ENCODE peak calls at places on chromosomes 5 and 9, in eight cellular contexts. One of them, this sample, is unnamed.
A peak's percentile ranks its signal among the peaks of the same experiment; 100 is the strongest.

GRCh38 chr9:32886021-32886420 is 102.7 kb downstream of the TMEM215 start:
- DNase-seq in GM23248: no peak
- DNase-seq in Karpas-422: no peak
- DNase-seq in GM23338: no peak
- DNase-seq in MM.1S: no peak
- DNase-seq in HCT116: no peak
- DNase-seq in PC-9: peak; percentile 43
- DNase-seq in hepatocyte: no peak
- DNase-seq in this sample: no peak

GRCh38 chr5:159319822-159320221 is 10.5 kb downstream of the IL12B start:
- DNase-seq in GM23248: no peak
- DNase-seq in Karpas-422: no peak
- DNase-seq in GM23338: no peak
- DNase-seq in MM.1S: no peak
- DNase-seq in HCT116: no peak
- DNase-seq in PC-9: no peak
- DNase-seq in hepatocyte: no peak
- DNase-seq in this sample: no peak

GRCh38 chr5:168740821-168741213 is 161.6 kb upstream of the PANK3 start:
- DNase-seq in GM23248: no peak
- DNase-seq in Karpas-422: no peak
- DNase-seq in GM23338: no peak
- DNase-seq in MM.1S: no peak
- DNase-seq in HCT116: no peak
- DNase-seq in PC-9: no peak
- DNase-seq in hepatocyte: no peak
- DNase-seq in this sample: no peak

GRCh38 chr9:136061405-136061804 is 33.7 kb downstream of the NACC2 start:
- DNase-seq in GM23248: no peak
- DNase-seq in Karpas-422: no peak
- DNase-seq in GM23338: no peak
- DNase-seq in MM.1S: no peak
- DNase-seq in HCT116: no peak
- DNase-seq in PC-9: no peak
- DNase-seq in hepatocyte: no peak
- DNase-seq in this sample: no peak

GRCh38 chr9:136103651-136104487 is 8.8 kb upstream of the NACC2 start:
- DNase-seq in GM23248: no peak
- DNase-seq in Karpas-422: no peak
- DNase-seq in GM23338: peak; percentile 71
- DNase-seq in MM.1S: peak; percentile 45
- DNase-seq in HCT116: no peak
- DNase-seq in PC-9: no peak
- DNase-seq in hepatocyte: no peak
- DNase-seq in this sample: no peak

GRCh38 chr9:38108326-38108725 is 39.3 kb upstream of the SHB start:
- DNase-seq in GM23248: no peak
- DNase-seq in Karpas-422: no peak
- DNase-seq in GM23338: no peak
- DNase-seq in MM.1S: no peak
- DNase-seq in HCT116: no peak
- DNase-seq in PC-9: no peak
- DNase-seq in hepatocyte: no peak
- DNase-seq in this sample: no peak

GRCh38 chr5:150131978-150132694 is 23.5 kb downstream of the PDGFRB start:
- DNase-seq in GM23248: peak; percentile 82
- DNase-seq in Karpas-422: no peak
- DNase-seq in GM23338: no peak
- DNase-seq in MM.1S: no peak
- DNase-seq in HCT116: no peak
- DNase-seq in PC-9: no peak
- DNase-seq in hepatocyte: no peak
- DNase-seq in this sample: no peak

GRCh38 chr9:98915599-98915998 is 28.1 kb upstream of the COL15A1 start:
- DNase-seq in GM23248: no peak
- DNase-seq in Karpas-422: no peak
- DNase-seq in GM23338: no peak
- DNase-seq in MM.1S: no peak
- DNase-seq in HCT116: no peak
- DNase-seq in PC-9: no peak
- DNase-seq in hepatocyte: no peak
- DNase-seq in this sample: no peak

GRCh38 chr5:34790087-34790486 is 48.9 kb upstream of the TTC23L start:
- DNase-seq in GM23248: peak; percentile 20
- DNase-seq in Karpas-422: no peak
- DNase-seq in GM23338: no peak
- DNase-seq in MM.1S: no peak
- DNase-seq in HCT116: no peak
- DNase-seq in PC-9: no peak
- DNase-seq in hepatocyte: no peak
- DNase-seq in this sample: no peak

GRCh38 chr5:34789021-34789531 is 49.9 kb upstream of the TTC23L start:
- DNase-seq in GM23248: peak; percentile 92
- DNase-seq in Karpas-422: no peak
- DNase-seq in GM23338: peak; percentile 26
- DNase-seq in MM.1S: no peak
- DNase-seq in HCT116: no peak
- DNase-seq in PC-9: no peak
- DNase-seq in hepatocyte: no peak
- DNase-seq in this sample: no peak

GRCh38 chr5:34789639-34790038 is 49.3 kb upstream of the TTC23L start:
- DNase-seq in GM23248: no peak
- DNase-seq in Karpas-422: no peak
- DNase-seq in GM23338: no peak
- DNase-seq in MM.1S: no peak
- DNase-seq in HCT116: no peak
- DNase-seq in PC-9: no peak
- DNase-seq in hepatocyte: no peak
- DNase-seq in this sample: no peak

GRCh38 chr5:34791761-34792244 is 47.2 kb upstream of the TTC23L start:
- DNase-seq in GM23248: peak; percentile 47
- DNase-seq in Karpas-422: no peak
- DNase-seq in GM23338: no peak
- DNase-seq in MM.1S: no peak
- DNase-seq in HCT116: no peak
- DNase-seq in PC-9: no peak
- DNase-seq in hepatocyte: peak; percentile 47
- DNase-seq in this sample: no peak

DNA sequence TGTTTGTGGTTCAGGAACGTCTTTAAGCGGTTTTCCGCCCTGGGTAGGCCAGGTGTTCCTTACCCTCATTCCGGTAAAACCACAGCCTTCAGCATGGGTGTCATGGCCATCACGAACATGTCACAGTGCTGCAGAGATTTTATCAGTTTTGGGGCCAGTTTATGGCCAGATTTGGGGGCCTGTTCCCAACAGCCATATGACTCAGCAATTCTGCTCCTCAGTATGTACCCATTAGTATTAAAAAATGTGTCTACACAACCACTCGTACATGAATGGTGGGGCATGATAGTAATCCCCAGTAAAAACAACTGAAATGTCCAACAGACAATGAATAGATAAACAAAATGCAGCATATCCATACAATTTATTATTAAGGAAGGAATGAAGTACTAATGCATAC is 51.9 kb upstream of the TTC23L start:
- DNase-seq in GM23248: no peak
- DNase-seq in Karpas-422: no peak
- DNase-seq in GM23338: no peak
- DNase-seq in MM.1S: no peak
- DNase-seq in HCT116: no peak
- DNase-seq in PC-9: no peak
- DNase-seq in hepatocyte: no peak
- DNase-seq in this sample: no peak
- H3K9me2 ChIP-seq in GM23248: no peaks in the 10 kb centered on the region
- H3K9me2 ChIP-seq in Karpas-422: no peaks in the 10 kb centered on the region
- H3K9me2 ChIP-seq in GM23338: no peaks in the 10 kb centered on the region
- H3K9me2 ChIP-seq in MM.1S: no peaks in the 10 kb centered on the region
- H3K9me2 ChIP-seq in HCT116: no peaks in the 10 kb centered on the region
- H3K9me2 ChIP-seq in PC-9: no peaks in the 10 kb centered on the region
- H3K9me2 ChIP-seq in hepatocyte: no peaks in the 10 kb centered on the region
- H3K9me2 ChIP-seq in this sample: no peaks in the 10 kb centered on the region

GRCh38 chr9:18996191-18996590 is 36.8 kb downstream of the SAXO1 start:
- DNase-seq in GM23248: no peak
- DNase-seq in Karpas-422: no peak
- DNase-seq in GM23338: no peak
- DNase-seq in MM.1S: no peak
- DNase-seq in HCT116: no peak
- DNase-seq in PC-9: peak; percentile 37
- DNase-seq in hepatocyte: peak; percentile 33
- DNase-seq in this sample: no peak

GRCh38 chr9:18997151-18997550 is 35.9 kb downstream of the SAXO1 start:
- DNase-seq in GM23248: no peak
- DNase-seq in Karpas-422: peak; percentile 4
- DNase-seq in GM23338: no peak
- DNase-seq in MM.1S: no peak
- DNase-seq in HCT116: no peak
- DNase-seq in PC-9: no peak
- DNase-seq in hepatocyte: no peak
- DNase-seq in this sample: no peak

GRCh38 chr9:18999173-18999785 is 33.7 kb downstream of the SAXO1 start:
- DNase-seq in GM23248: no peak
- DNase-seq in Karpas-422: no peak
- DNase-seq in GM23338: no peak
- DNase-seq in MM.1S: no peak
- DNase-seq in HCT116: no peak
- DNase-seq in PC-9: no peak
- DNase-seq in hepatocyte: no peak
- DNase-seq in this sample: no peak

GRCh38 chr9:18994263-18994916 is 38.6 kb downstream of the SAXO1 start:
- DNase-seq in GM23248: no peak
- DNase-seq in Karpas-422: peak; percentile 25
- DNase-seq in GM23338: no peak
- DNase-seq in MM.1S: no peak
- DNase-seq in HCT116: no peak
- DNase-seq in PC-9: no peak
- DNase-seq in hepatocyte: no peak
- DNase-seq in this sample: no peak

DNA sequence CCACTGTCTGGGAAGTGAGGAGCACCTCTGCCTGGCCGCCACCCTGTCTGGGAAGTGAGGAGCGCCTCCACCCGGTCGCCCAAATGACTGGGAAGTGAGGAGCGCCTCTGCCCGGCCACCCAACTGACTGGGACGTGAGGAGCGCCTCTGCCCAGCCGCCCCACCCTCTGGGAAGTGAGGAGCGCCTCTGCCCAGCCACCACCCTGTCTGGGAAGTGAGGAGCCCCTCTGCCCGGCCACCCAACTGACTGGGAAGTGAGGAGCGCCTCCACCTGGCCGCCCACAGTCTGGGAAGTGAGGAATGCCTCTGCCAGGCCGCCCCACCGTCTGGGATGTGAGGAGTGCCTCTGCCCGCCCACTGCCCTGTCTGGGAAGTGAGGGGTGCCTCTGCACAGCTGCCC is 32.9 kb downstream of the SAXO1 start:
- DNase-seq in GM23248: no peak
- DNase-seq in Karpas-422: no peak
- DNase-seq in GM23338: no peak
- DNase-seq in MM.1S: no peak
- DNase-seq in HCT116: no peak
- DNase-seq in PC-9: no peak
- DNase-seq in hepatocyte: no peak
- DNase-seq in this sample: no peak
- H2AFZ ChIP-seq in GM23248: no peak overlapping the region
- H2AFZ ChIP-seq in Karpas-422: no peak overlapping the region
- H2AFZ ChIP-seq in GM23338: no peak overlapping the region
- H2AFZ ChIP-seq in MM.1S: no peak overlapping the region
- H2AFZ ChIP-seq in HCT116: no peak overlapping the region
- H2AFZ ChIP-seq in PC-9: no peak overlapping the region
- H2AFZ ChIP-seq in hepatocyte: no peak overlapping the region
- H2AFZ ChIP-seq in this sample: no peak overlapping the region

GRCh38 chr5:171425596-171426244 is 6.3 kb downstream of the FGF18 start:
- DNase-seq in GM23248: no peak
- DNase-seq in Karpas-422: no peak
- DNase-seq in GM23338: no peak
- DNase-seq in MM.1S: no peak
- DNase-seq in HCT116: no peak
- DNase-seq in PC-9: no peak
- DNase-seq in hepatocyte: no peak
- DNase-seq in this sample: no peak

GRCh38 chr5:171427318-171428167 is 8.1 kb downstream of the FGF18 start:
- DNase-seq in GM23248: no peak
- DNase-seq in Karpas-422: no peak
- DNase-seq in GM23338: no peak
- DNase-seq in MM.1S: no peak
- DNase-seq in HCT116: no peak
- DNase-seq in PC-9: no peak
- DNase-seq in hepatocyte: no peak
- DNase-seq in this sample: no peak

GRCh38 chr5:171428168-171428658 is 8.8 kb downstream of the FGF18 start:
- DNase-seq in GM23248: no peak
- DNase-seq in Karpas-422: no peak
- DNase-seq in GM23338: no peak
- DNase-seq in MM.1S: no peak
- DNase-seq in HCT116: no peak
- DNase-seq in PC-9: no peak
- DNase-seq in hepatocyte: no peak
- DNase-seq in this sample: no peak

GRCh38 chr5:171426266-171426665 is 6.8 kb downstream of the FGF18 start:
- DNase-seq in GM23248: no peak
- DNase-seq in Karpas-422: no peak
- DNase-seq in GM23338: no peak
- DNase-seq in MM.1S: no peak
- DNase-seq in HCT116: no peak
- DNase-seq in PC-9: no peak
- DNase-seq in hepatocyte: no peak
- DNase-seq in this sample: no peak

DNA sequence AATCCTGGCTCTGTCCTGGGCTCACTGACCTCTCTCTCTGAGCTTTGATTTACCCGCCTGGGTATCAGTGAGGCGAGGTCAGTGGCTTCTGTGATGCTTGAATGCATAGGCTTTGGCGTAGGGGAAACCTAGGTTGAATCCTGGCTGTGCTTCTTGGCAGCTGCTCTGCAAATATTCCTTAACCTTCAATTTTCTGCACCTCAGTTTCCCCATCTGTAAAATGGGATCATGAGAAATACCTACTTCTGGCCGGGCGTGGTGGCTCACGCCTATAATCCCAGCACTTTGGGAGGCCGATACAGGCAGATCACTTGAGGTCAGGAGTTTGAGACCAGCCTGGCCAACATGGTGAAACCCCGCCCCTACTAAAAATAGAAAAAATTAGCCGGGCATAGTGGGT is 7.2 kb downstream of the FGF18 start:
- DNase-seq in GM23248: no peak
- DNase-seq in Karpas-422: no peak
- DNase-seq in GM23338: no peak
- DNase-seq in MM.1S: no peak
- DNase-seq in HCT116: no peak
- DNase-seq in PC-9: no peak
- DNase-seq in hepatocyte: no peak
- DNase-seq in this sample: no peak
- H3K9me2 ChIP-seq in GM23248: no peaks in the 10 kb centered on the region
- H3K9me2 ChIP-seq in Karpas-422: no peaks in the 10 kb centered on the region
- H3K9me2 ChIP-seq in GM23338: no peaks in the 10 kb centered on the region
- H3K9me2 ChIP-seq in MM.1S: no peaks in the 10 kb centered on the region
- H3K9me2 ChIP-seq in HCT116: no peaks in the 10 kb centered on the region
- H3K9me2 ChIP-seq in PC-9: no peaks in the 10 kb centered on the region
- H3K9me2 ChIP-seq in hepatocyte: no peaks in the 10 kb centered on the region
- H3K9me2 ChIP-seq in this sample: no peaks in the 10 kb centered on the region

DNA sequence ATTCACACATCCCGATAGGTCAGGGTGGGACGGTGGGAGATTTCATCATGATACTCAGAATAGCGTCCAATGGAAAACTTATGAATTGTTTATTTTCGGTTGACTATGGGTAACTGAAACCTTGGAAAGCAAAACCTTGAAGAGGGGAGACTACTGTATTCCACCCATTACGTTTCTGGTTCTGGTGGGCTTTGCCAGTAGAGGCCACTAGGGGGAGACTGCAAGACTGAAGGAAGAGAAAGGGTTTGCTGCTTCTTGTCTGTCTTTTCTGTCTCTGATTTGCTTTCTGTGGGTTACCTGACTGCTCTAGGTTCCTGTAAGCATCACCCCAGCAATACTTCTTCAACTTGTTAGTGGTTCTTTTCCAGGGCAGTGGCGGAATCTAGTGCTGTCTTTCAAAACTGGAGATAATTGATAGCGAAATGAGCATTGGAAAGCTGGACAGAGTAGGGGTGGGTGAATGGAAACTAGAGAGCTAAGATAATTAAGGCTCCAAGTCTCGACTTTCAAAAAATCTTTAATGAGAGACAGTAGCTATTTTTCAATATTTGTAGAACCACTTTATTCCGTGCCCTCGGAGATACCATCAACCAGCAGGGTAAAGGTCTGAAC is 27.0 kb downstream of the GRIN3A start:
- DNase-seq in GM23248: peak; percentile 22
- DNase-seq in Karpas-422: peak; percentile 78
- DNase-seq in GM23338: peak; percentile 82
- DNase-seq in MM.1S: peak; percentile 20
- DNase-seq in HCT116: no peak
- DNase-seq in PC-9: no peak
- DNase-seq in hepatocyte: peak; percentile 27
- DNase-seq in this sample: peak; percentile 4
- H2AFZ ChIP-seq in GM23248: no peak overlapping the region
- H2AFZ ChIP-seq in Karpas-422: no peak overlapping the region
- H2AFZ ChIP-seq in GM23338: no peak overlapping the region
- H2AFZ ChIP-seq in MM.1S: no peak overlapping the region
- H2AFZ ChIP-seq in HCT116: no peak overlapping the region
- H2AFZ ChIP-seq in PC-9: no peak overlapping the region
- H2AFZ ChIP-seq in hepatocyte: no peak overlapping the region
- H2AFZ ChIP-seq in this sample: no peak overlapping the region

This sample was measured in PC-3.